ENCODE peak calls at places on chromosome 15, in eight cellular contexts. W is fibroblast of the aortic adventitia, A is omental fat pad, P is GM20000, I is uterus, C is psoas muscle, K is GM10248, M is neural crest cell. O is an unnamed sample.

GRCh38 chr15:94607176-94607654 is 375.9 kb downstream of the MCTP2 start:
- DNase-seq in W (no peak), A (no peak), K (no peak), C (no peak), P (no peak), M (no peak), I (peak), O (no peak)

GRCh38 chr15:25469377-25469776 is 30.6 kb upstream of the UBE3A start:
- DNase-seq in P (no peak), W (peak), K (no peak), A (no peak), I (no peak), C (no peak), M (no peak), O (no peak)

GRCh38 chr15:76285241-76285825 is 25.9 kb downstream of the ETFA start:
- DNase-seq in P (peak), C (no peak), A (no peak), I (no peak), W (peak), M (no peak), K (no peak), O (peak)

GRCh38 chr15:68150186-68150585 is 54.9 kb downstream of the CALML4 start:
- DNase-seq in W (no peak), I (no peak), M (no peak), P (no peak), A (no peak), C (no peak), K (no peak), O (no peak)

GRCh38 chr15:39553947-39554731 is 26.7 kb upstream of the THBS1 start:
- DNase-seq in M (no peak), A (no peak), I (no peak), P (no peak), W (no peak), K (peak), C (no peak), O (peak)

GRCh38 chr15:98881526-98882517 is 125.8 kb downstream of the PGPEP1L start:
- DNase-seq in I (peak), K (peak), P (peak), M (no peak), C (no peak), A (no peak), W (peak), O (peak)

GRCh38 chr15:100770781-100771584 is 108.6 kb upstream of the ALDH1A3 start:
- DNase-seq in C (peak), K (no peak), P (no peak), I (no peak), W (no peak), A (no peak), M (no peak), O (no peak)

GRCh38 chr15:95929232-95929846 is 401.2 kb upstream of the NR2F2 start:
- DNase-seq in P (peak), M (no peak), A (no peak), C (no peak), W (no peak), K (no peak), I (no peak), O (peak)

GRCh38 chr15:79184465-79184892 is 93.9 kb upstream of the RASGRF1 start:
- DNase-seq in W (peak), C (peak), P (peak), K (peak), A (peak), I (peak), M (peak), O (peak)

GRCh38 chr15:58551764-58552504 is 120.1 kb downstream of the LIPC start:
- DNase-seq in M (no peak), W (peak), A (no peak), I (peak), C (no peak), P (no peak), K (no peak), O (peak)

GRCh38 chr15:60448668-60449360 is 30.1 kb downstream of the ICE2 start:
- DNase-seq in A (no peak), C (no peak), M (no peak), I (no peak), K (no peak), P (no peak), W (no peak), O (no peak)

GRCh38 chr15:35540885-35541284 is 5.1 kb downstream of the DPH6 start:
- DNase-seq in A (no peak), K (no peak), M (no peak), I (no peak), P (no peak), W (peak), C (no peak), O (no peak)
- TF ChIP-seq CTCF in A (no peak), K (no peak), M (no peak), I (no peak), P (no peak), W (no peak), C (no peak), O (no peak)

GRCh38 chr15:69963375-69963774 is 134.3 kb downstream of the TLE3 start:
- DNase-seq in W (no peak), I (no peak), C (no peak), P (no peak), K (no peak), A (no peak), M (no peak), O (no peak)
- TF ChIP-seq CTCF in W (no peak), I (no peak), C (no peak), P (no peak), K (no peak), A (no peak), M (no peak), O (no peak)

GRCh38 chr15:33810083-33810595 is 158.2 kb upstream of the CHRM5 start:
- DNase-seq in I (no peak), W (no peak), K (no peak), M (no peak), P (no peak), C (no peak), A (no peak), O (no peak)
- TF ChIP-seq CTCF in I (no peak), W (no peak), K (no peak), M (no peak), P (no peak), C (no peak), A (no peak), O (no peak)

DNA sequence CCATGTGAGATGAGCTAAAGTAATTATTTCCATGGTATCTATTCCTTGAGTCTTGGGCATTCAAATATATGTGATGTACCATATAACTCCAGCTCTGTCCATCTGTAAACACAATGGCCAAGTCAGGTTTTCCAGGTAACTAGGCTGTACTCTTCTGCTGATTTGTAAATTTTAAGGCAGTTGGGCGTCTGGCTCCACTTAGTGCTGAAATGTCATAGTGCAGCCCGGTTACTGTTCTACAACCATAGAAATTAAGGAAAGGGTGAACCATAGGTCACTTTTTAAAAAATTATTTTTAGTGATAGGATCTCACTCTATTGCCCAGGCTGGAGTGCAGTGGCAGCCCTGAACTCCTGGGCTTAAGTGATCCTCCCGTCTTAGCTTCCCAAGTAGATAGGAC is 44.7 kb upstream of the GOLM2 start:
- DNase-seq in P (no peak), I (no peak), C (no peak), A (no peak), K (no peak), M (no peak), W (no peak), O (no peak)
- TF ChIP-seq CTCF in P (no peak), I (no peak), C (no peak), A (no peak), K (no peak), M (peak), W (peak), O (no peak)

GRCh38 chr15:74906450-74907276 is at the start of gene FAM219B:
- DNase-seq in C (peak), M (peak), W (peak), A (peak), P (peak), I (peak), K (peak), O (peak)
- TF ChIP-seq CTCF in C (no peak), M (no peak), W (no peak), A (no peak), P (no peak), I (no peak), K (no peak), O (no peak)